ENCODE peak calls at places on chromosome 5, in six cellular contexts. P is HCT116, M is AG04450, W is AG09319, Q is lung, S is adrenal gland. Y is an unnamed sample.

GRCh38 chr5:177612215-177612673 is 12.3 kb downstream of the B4GALT7 start:
- DNase-seq in W (no peak), M (no peak), S (no peak), P (no peak), Q (no peak), Y (no peak)

GRCh38 chr5:69248019-69248418 is 13.3 kb downstream of the CDK7 start:
- DNase-seq in Q (no peak), M (no peak), W (no peak), P (no peak), S (no peak), Y (no peak)

GRCh38 chr5:134732819-134733218 is 5.5 kb upstream of the CAMLG start:
- DNase-seq in Q (no peak), P (no peak), M (no peak), W (no peak), S (no peak), Y (no peak)

GRCh38 chr5:130545291-130545690 is 619.8 kb downstream of the HINT1 start:
- DNase-seq in M (no peak), W (no peak), P (no peak), Q (no peak), S (no peak), Y (peak; percentile 37)

GRCh38 chr5:176364765-176365662 is at the start of gene ARL10:
- DNase-seq in P (no peak), Q (no peak), W (no peak), M (no peak), S (no peak), Y (no peak)

GRCh38 chr5:98292496-98292895 is 481.0 kb upstream of the RGMB start:
- DNase-seq in M (no peak), Q (no peak), P (no peak), W (no peak), S (no peak), Y (no peak)

GRCh38 chr5:35117960-35118359 is 70.2 kb upstream of the AGXT2 start:
- DNase-seq in S (no peak), W (no peak), M (no peak), P (no peak), Q (no peak), Y (no peak)

GRCh38 chr5:175696139-175696854 is 38.4 kb downstream of the HRH2 start:
- DNase-seq in W (no peak), M (no peak), P (peak; percentile 76), S (peak; percentile 85), Q (peak; percentile 72), Y (peak; percentile 35)

GRCh38 chr5:178392998-178393397 is 160.4 kb upstream of the PHYKPL start:
- DNase-seq in M (no peak), W (no peak), Q (no peak), S (no peak), P (no peak), Y (no peak)

GRCh38 chr5:96432245-96433065 is 593 bp downstream of the PCSK1 start:
- DNase-seq in Q (no peak), P (no peak), S (peak; percentile 57), M (no peak), W (no peak), Y (no peak)

GRCh38 chr5:1883120-1883924 is 597 bp upstream of the IRX4 start:
- DNase-seq in S (no peak), M (no peak), Q (no peak), W (no peak), P (no peak), Y (no peak)

GRCh38 chr5:168525856-168526255 is 3.2 kb upstream of the FBLL1 start:
- DNase-seq in P (no peak), S (no peak), M (no peak), Q (no peak), W (no peak), Y (no peak)

GRCh38 chr5:6708814-6709213 is 4.4 kb upstream of the TENT4A start:
- DNase-seq in W (no peak), S (peak; percentile 39), M (no peak), Q (peak; percentile 23), P (no peak), Y (no peak)

GRCh38 chr5:132427285-132428146 is 58.0 kb downstream of the SLC22A5 start:
- DNase-seq in P (no peak), S (peak; percentile 81), W (no peak), M (no peak), Q (peak; percentile 62), Y (peak; percentile 46)

GRCh38 chr5:52657231-52657645 is 130.5 kb upstream of the ITGA1 start:
- DNase-seq in P (peak; percentile 42), M (peak; percentile 15), W (peak; percentile 12), Q (no peak), S (no peak), Y (no peak)
- TF ChIP-seq CTCF in P (peak; percentile 42), M (peak; percentile 51), W (peak; percentile 24), Q (peak; percentile 15), S (peak; percentile 38), Y (no peak)

GRCh38 chr5:82354543-82354942 is 76.4 kb upstream of the RPS23 start:
- DNase-seq in S (no peak), Q (no peak), M (no peak), W (no peak), P (no peak), Y (no peak)

GRCh38 chr5:82351754-82352145 is 73.6 kb upstream of the RPS23 start:
- DNase-seq in W (no peak), M (peak; percentile 53), S (no peak), P (peak; percentile 61), Q (no peak), Y (peak; percentile 29)

GRCh38 chr5:82349651-82350050 is 71.5 kb upstream of the RPS23 start:
- DNase-seq in Q (no peak), S (no peak), P (no peak), M (no peak), W (no peak), Y (peak; percentile 56)

GRCh38 chr5:82353522-82353921 is 75.4 kb upstream of the RPS23 start:
- DNase-seq in M (no peak), S (no peak), P (no peak), Q (no peak), W (no peak), Y (no peak)

GRCh38 chr5:82352146-82352791 is 74.1 kb upstream of the RPS23 start:
- DNase-seq in W (no peak), S (no peak), P (no peak), M (no peak), Q (no peak), Y (no peak)
- TF ChIP-seq CTCF in W (no peak), S (no peak), P (no peak), M (no peak), Q (no peak), Y (no peak)

GRCh38 chr5:143176048-143176447 is 227.4 kb downstream of the NR3C1 start:
- DNase-seq in M (no peak), Q (no peak), W (no peak), S (no peak), P (no peak), Y (no peak)
- TF ChIP-seq CTCF in M (no peak), Q (no peak), W (no peak), S (no peak), P (no peak), Y (no peak)

DNA sequence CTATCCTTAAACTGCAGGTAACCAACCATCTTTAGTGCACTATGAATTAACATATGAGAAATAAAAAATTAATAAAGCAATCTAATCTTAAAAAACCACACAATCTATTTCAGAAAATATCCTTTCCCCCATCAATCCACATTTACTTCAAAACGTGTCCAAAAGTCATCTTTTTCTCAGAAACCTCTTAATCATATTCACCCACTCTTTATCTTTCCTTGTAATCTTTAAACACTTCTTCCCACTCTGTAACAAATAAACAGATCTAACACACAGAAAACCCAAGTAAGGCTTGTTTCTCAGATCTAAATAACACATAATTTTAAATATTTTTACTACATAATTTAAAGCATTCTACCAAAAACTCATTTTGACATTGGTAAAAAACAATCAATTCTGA is 44.4 kb downstream of the EFCAB9 start:
- DNase-seq in W (no peak), M (no peak), P (no peak), Q (no peak), S (no peak), Y (no peak)
- TF ChIP-seq CTCF in W (no peak), M (no peak), P (no peak), Q (no peak), S (no peak), Y (no peak)

GRCh38 chr5:45677524-45677923 is 18.7 kb downstream of the HCN1 start:
- DNase-seq in S (no peak), Q (no peak), P (no peak), M (no peak), W (no peak), Y (no peak)
- TF ChIP-seq CTCF in S (no peak), Q (no peak), P (no peak), M (no peak), W (no peak), Y (no peak)

DNA sequence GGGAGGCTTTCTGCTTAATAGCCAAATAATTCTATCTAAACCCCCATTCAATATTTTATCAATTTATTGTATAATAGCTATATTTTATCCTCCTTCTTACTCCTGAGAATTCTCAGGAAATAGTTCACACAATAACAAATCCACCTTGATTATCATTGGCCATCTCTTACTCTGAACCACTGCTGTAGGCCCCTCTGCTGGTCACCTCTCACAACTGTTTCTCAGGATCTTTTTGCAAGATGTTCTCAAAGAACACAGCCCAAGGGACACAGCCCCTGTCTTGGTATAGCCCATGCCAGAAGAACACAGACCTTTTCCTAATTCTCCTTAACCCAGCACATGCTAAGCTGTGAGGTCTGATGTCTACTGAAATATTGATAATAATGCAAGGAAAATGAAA is 74.9 kb upstream of the HTR4 start:
- DNase-seq in P (no peak), Q (no peak), W (no peak), M (no peak), S (no peak), Y (no peak)
- TF ChIP-seq CTCF in P (peak; percentile 26), Q (no peak), W (no peak), M (peak; percentile 31), S (no peak), Y (no peak)

DNA sequence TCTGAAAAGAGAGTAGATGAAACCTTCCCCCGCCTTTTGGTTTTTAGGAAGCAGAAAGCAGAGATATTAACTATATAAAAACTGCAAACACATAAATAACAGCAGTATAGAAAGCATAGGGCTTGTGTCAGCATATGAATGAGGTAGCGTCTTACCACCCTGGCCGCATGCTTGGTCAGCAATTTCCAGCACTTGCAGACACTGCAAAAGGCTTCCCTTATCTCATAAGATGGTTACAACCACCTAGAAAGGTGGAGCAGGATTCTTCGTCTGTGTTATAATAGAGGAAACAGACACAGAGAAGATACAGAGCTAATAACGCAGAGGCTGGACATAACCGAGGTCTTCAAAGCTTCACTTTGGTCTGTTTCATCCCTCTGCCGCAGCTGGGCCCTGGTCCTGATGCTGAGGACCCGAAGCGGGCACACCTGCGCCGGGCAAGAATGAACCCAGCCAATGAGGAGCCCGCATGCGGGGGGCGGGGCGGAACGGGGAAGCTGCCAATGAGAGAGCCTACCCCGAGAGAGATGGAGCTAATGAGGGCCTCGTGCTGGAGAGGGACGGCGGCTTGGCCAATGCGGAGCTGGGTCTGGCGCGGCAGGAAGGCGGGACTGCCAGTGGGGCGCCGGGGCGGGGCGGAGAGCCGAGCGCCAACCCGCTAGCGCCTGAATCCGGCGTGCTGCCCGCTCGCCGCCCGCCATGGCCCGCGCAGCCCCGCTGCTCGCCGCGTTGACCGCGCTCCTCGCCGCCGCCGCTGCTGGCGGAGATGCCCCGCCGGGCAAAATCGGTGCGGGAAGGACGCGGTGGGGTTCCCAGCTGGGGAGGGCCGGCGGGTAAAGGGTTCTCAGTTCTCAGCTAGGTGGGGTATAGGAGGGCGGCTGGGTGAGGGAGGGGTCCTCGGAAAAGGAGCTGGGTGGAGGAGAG is at the start of gene PCYOX1L:
- DNase-seq in P (peak; percentile 90), M (peak; percentile 84), S (peak; percentile 97), Q (peak; percentile 93), W (peak; percentile 86), Y (peak; percentile 98)
- TF ChIP-seq CTCF in P (no peak), M (no peak), S (no peak), Q (no peak), W (no peak), Y (no peak)

Y was measured in Calu3.